ENCODE peak calls at places on chromosomes 11 and 22, in six cellular contexts. F, O, Y, I, P and T are unnamed samples.
A peak's percentile ranks its signal among the peaks of the same experiment; 100 is the strongest.

GRCh38 chr22:44821741-44822425 is 69.5 kb downstream of the ARHGAP8 start:
- DNase-seq in I (peak; percentile 33), Y (no peak), F (no peak), P (no peak), O (no peak), T (no peak)

GRCh38 chr11:2512431-2513407 is 67.9 kb downstream of the KCNQ1 start:
- DNase-seq in P (no peak), Y (peak; percentile 17), I (peak; percentile 41), O (no peak), F (no peak), T (peak; percentile 16)

GRCh38 chr11:130094614-130095013 is 24.9 kb downstream of the APLP2 start:
- DNase-seq in Y (no peak), F (no peak), I (no peak), P (no peak), O (no peak), T (no peak)

GRCh38 chr22:50189184-50189848 is 3.6 kb downstream of the TRABD start:
- DNase-seq in I (no peak), Y (no peak), O (no peak), F (no peak), P (no peak), T (peak; percentile 64)

GRCh38 chr22:28582806-28583205 is 96.8 kb downstream of the TTC28 start:
- DNase-seq in I (no peak), P (no peak), F (peak; percentile 77), Y (peak; percentile 45), O (peak; percentile 42), T (no peak)

GRCh38 chr11:72238040-72238450 is 5.9 kb downstream of the PHOX2A start:
- DNase-seq in I (peak; percentile 97), O (peak; percentile 19), F (peak; percentile 68), Y (peak; percentile 87), P (peak; percentile 55), T (peak; percentile 70)

GRCh38 chr11:94128171-94128745 is 383 bp upstream of the PANX1 start:
- DNase-seq in O (no peak), Y (peak; percentile 58), I (no peak), F (no peak), P (no peak), T (no peak)

GRCh38 chr11:47408598-47409439 is 429 bp downstream of the SLC39A13 start:
- DNase-seq in F (peak; percentile 85), I (peak; percentile 79), O (peak; percentile 82), Y (peak; percentile 81), P (no peak), T (peak; percentile 43)

GRCh38 chr22:28019360-28019759 is 100.3 kb upstream of the PITPNB start:
- DNase-seq in P (peak; percentile 51), O (peak; percentile 60), F (no peak), I (no peak), Y (no peak), T (no peak)

GRCh38 chr11:34053161-34053686 is 1.7 kb downstream of the CAPRIN1 start:
- DNase-seq in O (peak; percentile 70), P (peak; percentile 89), I (peak; percentile 85), F (peak; percentile 81), Y (peak; percentile 74), T (peak; percentile 86)

GRCh38 chr11:46216040-46216764 is 61.3 kb upstream of the CREB3L1 start:
- DNase-seq in P (no peak), I (no peak), O (no peak), Y (no peak), F (peak; percentile 26), T (no peak)

GRCh38 chr11:114202011-114202609 is 94.1 kb upstream of the NNMT start:
- DNase-seq in F (no peak), P (no peak), O (no peak), Y (no peak), I (no peak), T (no peak)

GRCh38 chr22:37735054-37735453 is 38.2 kb downstream of the TRIOBP start:
- DNase-seq in Y (peak; percentile 91), F (peak; percentile 37), O (no peak), I (peak; percentile 89), P (no peak), T (peak; percentile 57)

GRCh38 chr11:95078526-95078925 is 11.1 kb upstream of the ENDOD1 start:
- DNase-seq in O (no peak), P (no peak), F (no peak), Y (no peak), I (no peak), T (no peak)

GRCh38 chr22:26066534-26066933 is 102.7 kb upstream of the SEZ6L start:
- DNase-seq in P (no peak), O (no peak), F (no peak), I (peak; percentile 92), Y (no peak), T (no peak)

GRCh38 chr22:24707477-24707816 is 67.1 kb downstream of the PIWIL3 start:
- DNase-seq in Y (no peak), I (peak; percentile 81), P (no peak), O (no peak), F (no peak), T (peak; percentile 32)

GRCh38 chr11:29782447-29782846 is 234.4 kb downstream of the KCNA4 start:
- DNase-seq in F (no peak), O (no peak), Y (no peak), P (no peak), I (no peak), T (no peak)

GRCh38 chr11:70115778-70116177 is 37.7 kb downstream of the ANO1 start:
- DNase-seq in O (no peak), P (no peak), I (no peak), F (no peak), Y (no peak), T (no peak)

GRCh38 chr11:32831241-32831640 is 1.5 kb downstream of the PRRG4 start:
- DNase-seq in F (no peak), P (no peak), O (no peak), Y (no peak), I (no peak), T (no peak)

GRCh38 chr22:40178417-40179409 is 988 bp downstream of the TNRC6B start:
- DNase-seq in F (peak; percentile 48), Y (peak; percentile 16), I (peak; percentile 71), P (peak; percentile 69), O (no peak), T (peak; percentile 71)

GRCh38 chr22:43173566-43173965 is 13.4 kb downstream of the TTLL12 start:
- DNase-seq in I (no peak), P (no peak), Y (no peak), O (no peak), F (no peak), T (no peak)

GRCh38 chr11:125494987-125495725 is 909 bp downstream of the FEZ1 start:
- DNase-seq in O (peak; percentile 74), Y (peak; percentile 76), I (peak; percentile 78), P (no peak), F (peak; percentile 45), T (peak; percentile 23)

GRCh38 chr11:60570970-60571369 is 55.8 kb downstream of the MS4A13 start:
- DNase-seq in F (no peak), P (no peak), I (no peak), O (no peak), Y (no peak), T (no peak)

GRCh38 chr22:50246242-50247175 is 1.7 kb upstream of the TUBGCP6 start:
- DNase-seq in P (no peak), O (no peak), I (no peak), Y (no peak), F (no peak), T (no peak)

GRCh38 chr11:119315139-119316016 is 1.6 kb downstream of the MCAM start:
- DNase-seq in O (peak; percentile 56), I (peak; percentile 85), F (no peak), P (peak; percentile 78), Y (peak; percentile 72), T (no peak)
- H3K9ac ChIP-seq in O (peak overlapping the region; percentile 29), I (peak overlapping the region; percentile 51), F (no peak overlapping the region), P (peak overlapping the region; percentile 64), Y (no peak overlapping the region), T (peak overlapping the region; percentile 74)

GRCh38 chr11:78417175-78417887 is at the start of gene GAB2:
- DNase-seq in P (no peak), Y (no peak), F (no peak), O (no peak), I (peak; percentile 86), T (peak; percentile 61)

GRCh38 chr11:78416285-78417174 is 1.1 kb downstream of the GAB2 start:
- DNase-seq in Y (peak; percentile 83), P (peak; percentile 90), I (peak; percentile 93), F (peak; percentile 85), O (peak; percentile 61), T (peak; percentile 90)

GRCh38 chr11:78414321-78415051 is 3.1 kb downstream of the GAB2 start:
- DNase-seq in O (no peak), F (peak; percentile 59), P (no peak), I (no peak), Y (peak; percentile 30), T (no peak)

GRCh38 chr11:78417888-78418583 is 416 bp upstream of the GAB2 start:
- DNase-seq in Y (peak; percentile 92), P (peak; percentile 88), O (peak; percentile 63), I (peak; percentile 92), F (peak; percentile 69), T (peak; percentile 79)

DNA sequence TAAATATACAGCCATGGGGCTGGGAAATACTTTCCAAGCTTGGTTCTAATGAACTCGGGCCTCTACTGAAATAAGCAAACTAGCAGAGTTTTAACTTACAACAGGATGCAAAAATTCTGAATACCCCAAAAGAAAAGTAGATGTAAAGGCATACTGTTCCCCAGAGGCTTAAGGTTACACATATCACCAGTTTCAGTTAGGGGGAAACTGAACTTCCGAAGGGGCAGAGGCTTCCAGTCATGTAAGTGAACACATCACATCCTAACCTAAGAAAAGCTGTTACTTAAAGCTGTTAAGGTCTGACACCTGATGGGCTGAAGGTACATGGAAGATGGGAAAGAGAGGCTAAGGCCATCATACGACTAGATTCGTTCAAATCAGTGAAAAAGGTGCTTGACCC is 2.3 kb downstream of the GAB2 start:
- DNase-seq in P (peak; percentile 52), F (no peak), Y (no peak), O (no peak), I (no peak), T (no peak)
- H3K4me3 ChIP-seq in P (no peak overlapping the region), F (no peak overlapping the region), Y (no peak overlapping the region), O (no peak overlapping the region), I (peak overlapping the region; percentile 93), T (no peak overlapping the region)

DNA sequence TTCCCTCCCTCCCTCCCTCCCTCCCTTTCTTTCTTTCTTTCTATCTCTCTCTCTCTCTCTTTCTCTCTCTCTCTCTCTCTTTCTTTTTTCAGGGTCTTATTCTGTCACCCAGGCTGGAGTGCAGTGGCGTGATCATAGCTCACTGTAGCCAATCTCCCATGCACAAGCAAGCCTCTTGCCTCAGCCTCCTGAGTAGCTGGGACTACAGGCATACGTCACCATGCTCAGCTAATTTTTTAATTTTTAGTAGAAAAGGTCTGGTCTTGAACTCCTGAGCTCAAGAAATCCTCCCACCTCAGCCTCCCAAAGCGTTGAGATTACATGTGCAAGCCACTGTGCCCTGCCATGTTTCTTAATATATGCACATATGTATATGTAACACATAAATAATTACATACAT is 19.0 kb downstream of the TSKU start:
- DNase-seq in O (no peak), P (no peak), Y (no peak), I (peak; percentile 44), F (no peak), T (peak; percentile 14)
- H3K27ac ChIP-seq in O (no peak overlapping the region), P (no peak overlapping the region), Y (no peak overlapping the region), I (no peak overlapping the region), F (no peak overlapping the region), T (no peak overlapping the region)

DNA sequence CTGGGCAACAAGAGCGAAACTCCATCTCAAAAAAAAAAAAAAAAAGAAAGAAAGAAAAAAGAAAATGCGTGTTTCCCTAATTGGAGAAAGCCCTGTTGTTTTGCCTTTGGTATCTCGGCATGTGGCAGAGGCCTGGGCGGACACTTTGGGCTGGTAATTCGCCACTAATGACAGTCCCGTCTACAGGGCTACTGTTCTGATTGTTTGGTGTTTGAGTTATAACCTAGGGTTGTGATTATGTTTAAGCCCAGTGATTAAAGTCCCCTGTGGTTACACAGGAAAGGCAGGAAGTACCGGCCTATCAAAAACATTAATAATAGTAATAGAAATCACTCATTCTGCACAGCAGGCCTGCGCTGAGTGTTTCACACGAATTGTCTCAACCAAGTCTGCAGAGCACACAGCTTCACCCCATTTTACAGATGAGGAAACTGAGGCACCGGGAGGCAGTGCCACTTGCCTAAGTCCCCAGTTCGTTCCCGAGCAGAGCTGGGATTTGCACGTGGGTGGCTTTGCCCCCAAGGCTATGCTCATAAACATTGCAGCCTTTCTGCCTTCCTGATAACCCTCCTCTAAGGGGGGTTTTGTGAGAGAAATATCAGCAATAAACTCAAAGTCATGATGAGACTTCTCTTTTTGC is 39.1 kb upstream of the GRAMD4 start:
- DNase-seq in F (no peak), O (no peak), Y (no peak), I (peak; percentile 31), P (no peak), T (no peak)
- H3K9ac ChIP-seq in F (no peak overlapping the region), O (no peak overlapping the region), Y (no peak overlapping the region), I (no peak overlapping the region), P (peak overlapping the region; percentile 1), T (peak overlapping the region; percentile 49)